ENCODE peak calls at places on chromosomes 4 and X, in five cellular contexts. F, Z, Y, T and J are unnamed samples.
A peak's percentile ranks its signal among the peaks of the same experiment; 100 is the strongest.

GRCh38 chr4:147117400-147117799 is 171.7 kb upstream of the TTC29 start:
- DNase-seq in Z (no peak), T (no peak), F (no peak), Y (no peak), J (no peak)

GRCh38 chr4:113080050-113080449 is 30.6 kb downstream of the ANK2 start:
- DNase-seq in F (no peak), Z (no peak), T (no peak), Y (no peak), J (no peak)

GRCh38 chr4:88077911-88078310 is 70.5 kb downstream of the PKD2 start:
- DNase-seq in Y (no peak), T (no peak), Z (no peak), F (no peak), J (no peak)

GRCh38 chr4:25863347-25863784 is 578 bp upstream of the SEL1L3 start:
- DNase-seq in Y (no peak), F (no peak), Z (peak; percentile 49), T (no peak), J (no peak)

GRCh38 chrX:45063319-45064095 is 137.2 kb downstream of the DIPK2B start:
- DNase-seq in F (no peak), Y (no peak), Z (no peak), T (no peak), J (no peak)

GRCh38 chr4:14054391-14054790 is 426.9 kb upstream of the BOD1L1 start:
- DNase-seq in Y (no peak), F (no peak), Z (no peak), T (no peak), J (no peak)

GRCh38 chr4:76764251-76764650 is 133.7 kb downstream of the SOWAHB start:
- DNase-seq in Z (no peak), Y (no peak), T (no peak), F (no peak), J (no peak)

GRCh38 chr4:56308384-56308783 is 78.9 kb downstream of the AASDH start:
- DNase-seq in T (no peak), F (no peak), Y (no peak), Z (no peak), J (no peak)

GRCh38 chr4:141858437-141858836 is 222.1 kb downstream of the IL15 start:
- DNase-seq in F (no peak), Z (no peak), Y (no peak), T (no peak), J (no peak)